ENCODE peak calls at places on chromosomes 12 and 14, in nine cellular contexts. W is effector CD4-positive, alpha-beta T cell; A is fibroblast of the conjunctiva; I is activated naive CD8-positive, alpha-beta T cell treated with anti-CD3 and anti-CD28 coated beads, Interleukin-2, amount 50 U/mL, for 16 hours; E is HTR-8/SVneo; Y is NCI-H1092; N is mucosa of descending colon; B is WTC11; X is GM10248. Z is an unnamed sample.

GRCh38 chr12:8027856-8028255 is 4.7 kb upstream of the FOXJ2 start:
- DNase-seq in N (no peak), X (no peak), E (no peak), B (no peak), Y (no peak), W (no peak), I (no peak), A (no peak), Z (no peak)

GRCh38 chr12:28024231-28024995 is 51.9 kb upstream of the PTHLH start:
- DNase-seq in X (no peak), Y (no peak), W (no peak), B (no peak), I (no peak), E (no peak), N (no peak), A (no peak), Z (no peak)

GRCh38 chr14:100416921-100417451 is 93.8 kb downstream of the SLC25A47 start:
- DNase-seq in N (no peak), A (no peak), W (no peak), E (peak), X (no peak), I (no peak), B (no peak), Y (no peak), Z (no peak)

GRCh38 chr12:108369736-108370396 is 30.8 kb upstream of the CMKLR1 start:
- DNase-seq in W (no peak), N (no peak), B (no peak), Y (no peak), E (no peak), A (no peak), X (no peak), I (no peak), Z (no peak)

GRCh38 chr14:58755026-58755929 is 117.5 kb downstream of the DACT1 start:
- DNase-seq in E (no peak), A (no peak), W (no peak), X (no peak), Y (peak), N (peak), I (no peak), B (no peak), Z (no peak)

GRCh38 chr12:115140981-115141380 is 457.0 kb upstream of the TBX3 start:
- DNase-seq in W (no peak), I (no peak), E (no peak), Y (no peak), B (peak), A (no peak), X (no peak), N (no peak), Z (no peak)

GRCh38 chr12:113727651-113728061 is 238.5 kb downstream of the RBM19 start:
- DNase-seq in I (no peak), Y (no peak), B (no peak), W (no peak), X (no peak), E (no peak), N (no peak), A (no peak), Z (no peak)

GRCh38 chr14:89336338-89336737 is 80.7 kb downstream of the FOXN3 start:
- DNase-seq in B (no peak), X (no peak), E (no peak), I (no peak), W (no peak), A (no peak), N (no peak), Y (no peak), Z (no peak)

GRCh38 chr12:3247077-3247476 is 169.9 kb downstream of the TSPAN9 start:
- DNase-seq in X (no peak), N (no peak), I (no peak), B (no peak), W (no peak), A (no peak), E (no peak), Y (no peak), Z (no peak)

GRCh38 chr12:120640840-120641833 is 711 bp downstream of the CABP1 start:
- DNase-seq in X (peak), I (peak), N (peak), W (peak), E (peak), Y (no peak), B (peak), A (no peak), Z (peak)

GRCh38 chr12:26699237-26699636 is 133.8 kb downstream of the ITPR2 start:
- DNase-seq in A (no peak), N (no peak), E (no peak), W (no peak), X (no peak), I (no peak), Y (no peak), B (no peak), Z (no peak)

GRCh38 chr12:77995436-77996167 is 164.9 kb downstream of the NAV3 start:
- DNase-seq in W (no peak), N (no peak), E (peak), A (peak), Y (no peak), B (no peak), X (peak), I (no peak), Z (no peak)

GRCh38 chr12:115859231-115859630 is 418.3 kb downstream of the MED13L start:
- DNase-seq in E (no peak), B (no peak), X (no peak), N (no peak), I (no peak), Y (no peak), W (no peak), A (no peak), Z (no peak)

GRCh38 chr14:53620890-53621289 is 335.7 kb downstream of the BMP4 start:
- DNase-seq in B (no peak), N (no peak), E (no peak), A (no peak), Y (no peak), I (no peak), X (no peak), W (no peak), Z (no peak)

GRCh38 chr14:32185097-32185496 is 16.7 kb upstream of the RNU6-7 start:
- DNase-seq in Y (no peak), X (no peak), I (no peak), N (no peak), E (no peak), A (no peak), B (no peak), W (no peak), Z (no peak)

GRCh38 chr12:70283232-70283631 is 40.0 kb downstream of the CNOT2 start:
- DNase-seq in Y (no peak), N (no peak), W (no peak), X (no peak), E (no peak), I (no peak), B (no peak), A (no peak), Z (no peak)

GRCh38 chr12:131613186-131613585 is 97.7 kb upstream of the SFSWAP start:
- DNase-seq in I (no peak), W (no peak), Y (no peak), A (no peak), N (no peak), B (no peak), X (no peak), E (no peak), Z (no peak)

GRCh38 chr12:91383106-91383505 is 200.5 kb upstream of the DCN start:
- DNase-seq in Y (no peak), W (no peak), I (no peak), N (no peak), X (no peak), A (no peak), E (no peak), B (no peak), Z (no peak)

GRCh38 chr12:77190022-77190421 is 124.7 kb upstream of the E2F7 start:
- DNase-seq in Y (no peak), I (no peak), N (no peak), B (no peak), A (peak), W (no peak), X (no peak), E (no peak), Z (no peak)

GRCh38 chr12:104748356-104748755 is 209.7 kb downstream of the SLC41A2 start:
- DNase-seq in X (no peak), W (no peak), I (no peak), B (no peak), E (no peak), A (no peak), Y (no peak), N (no peak), Z (no peak)

GRCh38 chr12:78622529-78623221 is 241.9 kb upstream of the SYT1 start:
- DNase-seq in I (no peak), A (no peak), E (no peak), B (no peak), Y (no peak), W (no peak), N (no peak), X (no peak), Z (no peak)

GRCh38 chr12:25929096-25929637 is 29.3 kb upstream of the RASSF8 start:
- DNase-seq in X (no peak), I (no peak), B (no peak), Y (no peak), A (peak), W (no peak), E (no peak), N (no peak), Z (no peak)

GRCh38 chr14:59777006-59777579 is 93.5 kb downstream of the RTN1 start:
- DNase-seq in B (no peak), I (no peak), E (no peak), X (no peak), N (no peak), W (no peak), Y (no peak), A (no peak), Z (no peak)

GRCh38 chr12:22101749-22102243 is 55.8 kb downstream of the CMAS start:
- DNase-seq in X (no peak), Y (no peak), I (no peak), A (peak), E (no peak), B (no peak), W (no peak), N (peak), Z (peak)

GRCh38 chr14:103313704-103314103 is 20.3 kb upstream of the EIF5 start:
- DNase-seq in I (no peak), A (no peak), E (no peak), W (no peak), N (no peak), X (no peak), Y (no peak), B (no peak), Z (no peak)

GRCh38 chr12:49055978-49056754 is 4.4 kb downstream of the KMT2D start:
- DNase-seq in Y (no peak), E (peak), N (peak), X (peak), W (peak), B (peak), A (peak), I (no peak), Z (no peak)

GRCh38 chr12:16175893-16176292 is 101.6 kb downstream of the SLC15A5 start:
- DNase-seq in I (no peak), N (no peak), B (no peak), E (no peak), Y (no peak), W (no peak), X (no peak), A (no peak), Z (no peak)

GRCh38 chr12:27455589-27455988 is 9.1 kb downstream of the SMCO2 start:
- DNase-seq in N (no peak), E (no peak), A (no peak), W (no peak), I (no peak), Y (no peak), B (no peak), X (no peak), Z (no peak)

GRCh38 chr12:120677765-120678473 is 9.0 kb upstream of the MLEC start:
- DNase-seq in X (peak), E (no peak), I (no peak), A (no peak), Y (no peak), B (no peak), W (no peak), N (no peak), Z (peak)

GRCh38 chr14:55129428-55130193 is 559 bp downstream of the LGALS3 start:
- DNase-seq in Y (no peak), I (no peak), W (peak), X (peak), E (peak), A (no peak), B (peak), N (peak), Z (peak)

GRCh38 chr12:58412466-58412865 is 471.1 kb downstream of the ATP23 start:
- DNase-seq in N (no peak), X (no peak), W (no peak), A (no peak), B (no peak), I (no peak), E (no peak), Y (no peak), Z (no peak)

GRCh38 chr14:102504302-102504950 is 5.2 kb downstream of the ANKRD9 start:
- DNase-seq in E (no peak), A (no peak), I (no peak), Y (no peak), N (no peak), B (no peak), W (no peak), X (no peak), Z (peak)

GRCh38 chr14:67704484-67705089 is 2.9 kb downstream of the RDH12 start:
- DNase-seq in X (peak), E (peak), I (no peak), A (peak), B (no peak), W (peak), Y (peak), N (peak), Z (no peak)

GRCh38 chr12:51686727-51687126 is 95.7 kb downstream of the SCN8A start:
- DNase-seq in A (no peak), N (no peak), W (no peak), E (no peak), I (no peak), B (no peak), Y (no peak), X (no peak), Z (no peak)

GRCh38 chr12:33825442-33825841 is 196.9 kb upstream of the ALG10 start:
- DNase-seq in N (no peak), X (no peak), E (no peak), I (no peak), Y (no peak), A (no peak), W (no peak), B (no peak), Z (no peak)

GRCh38 chr14:54788701-54789100 is 113.9 kb downstream of the GCH1 start:
- DNase-seq in E (no peak), X (no peak), I (no peak), W (no peak), Y (no peak), N (no peak), B (no peak), A (no peak), Z (no peak)